ENCODE peak calls at places on chromosomes 4 and X, in six cellular contexts. One of them, this sample, is unnamed.

GRCh38 chrX:150821971-150822370 is 76.5 kb downstream of the CD99L2 start:
- DNase-seq in PC-3: no peak
- DNase-seq in ovary: no peak
- DNase-seq in NCI-H1417 treated with DMSO at 0.1 percent for 48 hours: no peak
- DNase-seq in HCEC 1CT: no peak
- DNase-seq in LoVo: no peak
- DNase-seq in this sample: no peak

GRCh38 chr4:121373841-121374240 is 7.0 kb downstream of the QRFPR start:
- DNase-seq in PC-3: no peak
- DNase-seq in ovary: no peak
- DNase-seq in NCI-H1417 treated with DMSO at 0.1 percent for 48 hours: no peak
- DNase-seq in HCEC 1CT: no peak
- DNase-seq in LoVo: no peak
- DNase-seq in this sample: no peak

GRCh38 chrX:112644713-112645112 is 35.0 kb downstream of the LHFPL1 start:
- DNase-seq in PC-3: no peak
- DNase-seq in ovary: no peak
- DNase-seq in NCI-H1417 treated with DMSO at 0.1 percent for 48 hours: no peak
- DNase-seq in HCEC 1CT: peak; percentile 14
- DNase-seq in LoVo: no peak
- DNase-seq in this sample: no peak

GRCh38 chr4:58776627-58777026 is 1666.4 kb upstream of the IGFBP7 start:
- DNase-seq in PC-3: peak; percentile 92
- DNase-seq in ovary: no peak
- DNase-seq in NCI-H1417 treated with DMSO at 0.1 percent for 48 hours: no peak
- DNase-seq in HCEC 1CT: no peak
- DNase-seq in LoVo: no peak
- DNase-seq in this sample: peak; percentile 67

GRCh38 chr4:25320374-25321172 is 8.0 kb downstream of the ZCCHC4 start:
- DNase-seq in PC-3: peak; percentile 80
- DNase-seq in ovary: no peak
- DNase-seq in NCI-H1417 treated with DMSO at 0.1 percent for 48 hours: no peak
- DNase-seq in HCEC 1CT: peak; percentile 87
- DNase-seq in LoVo: no peak
- DNase-seq in this sample: peak; percentile 80

GRCh38 chr4:146329042-146329716 is 114.8 kb downstream of the REELD1 start:
- DNase-seq in PC-3: peak; percentile 89
- DNase-seq in ovary: no peak
- DNase-seq in NCI-H1417 treated with DMSO at 0.1 percent for 48 hours: no peak
- DNase-seq in HCEC 1CT: peak; percentile 70
- DNase-seq in LoVo: no peak
- DNase-seq in this sample: peak; percentile 61

GRCh38 chr4:54781771-54782170 is 124.0 kb downstream of the KIT start:
- DNase-seq in PC-3: no peak
- DNase-seq in ovary: peak; percentile 25
- DNase-seq in NCI-H1417 treated with DMSO at 0.1 percent for 48 hours: no peak
- DNase-seq in HCEC 1CT: no peak
- DNase-seq in LoVo: no peak
- DNase-seq in this sample: no peak

GRCh38 chr4:78954048-78954666 is 14.9 kb upstream of the PAQR3 start:
- DNase-seq in PC-3: peak; percentile 58
- DNase-seq in ovary: no peak
- DNase-seq in NCI-H1417 treated with DMSO at 0.1 percent for 48 hours: no peak
- DNase-seq in HCEC 1CT: no peak
- DNase-seq in LoVo: no peak
- DNase-seq in this sample: no peak

GRCh38 chr4:48343531-48343930 is 2.2 kb downstream of the SLAIN2 start:
- DNase-seq in PC-3: peak; percentile 13
- DNase-seq in ovary: no peak
- DNase-seq in NCI-H1417 treated with DMSO at 0.1 percent for 48 hours: no peak
- DNase-seq in HCEC 1CT: no peak
- DNase-seq in LoVo: no peak
- DNase-seq in this sample: no peak

GRCh38 chr4:15717126-15717525 is 14.3 kb downstream of the BST1 start:
- DNase-seq in PC-3: peak; percentile 30
- DNase-seq in ovary: no peak
- DNase-seq in NCI-H1417 treated with DMSO at 0.1 percent for 48 hours: no peak
- DNase-seq in HCEC 1CT: peak; percentile 62
- DNase-seq in LoVo: no peak
- DNase-seq in this sample: no peak

GRCh38 chr4:82594466-82594865 is 32.7 kb upstream of the TMEM150C start:
- DNase-seq in PC-3: no peak
- DNase-seq in ovary: no peak
- DNase-seq in NCI-H1417 treated with DMSO at 0.1 percent for 48 hours: no peak
- DNase-seq in HCEC 1CT: no peak
- DNase-seq in LoVo: no peak
- DNase-seq in this sample: no peak

GRCh38 chr4:41222259-41222658 is 7.9 kb upstream of the APBB2 start:
- DNase-seq in PC-3: peak; percentile 54
- DNase-seq in ovary: no peak
- DNase-seq in NCI-H1417 treated with DMSO at 0.1 percent for 48 hours: no peak
- DNase-seq in HCEC 1CT: no peak
- DNase-seq in LoVo: no peak
- DNase-seq in this sample: no peak

GRCh38 chrX:79452879-79453278 is 85.7 kb upstream of the ITM2A start:
- DNase-seq in PC-3: no peak
- DNase-seq in ovary: no peak
- DNase-seq in NCI-H1417 treated with DMSO at 0.1 percent for 48 hours: no peak
- DNase-seq in HCEC 1CT: no peak
- DNase-seq in LoVo: no peak
- DNase-seq in this sample: no peak

This sample was measured in RWPE1.